ENCODE peak calls at places on chromosome 15, in seven cellular contexts. X is breast epithelium, M is suprapubic skin, I is transverse colon, Q is GM12891, B is Panc1, P is upper lobe of left lung. N is an unnamed sample.

GRCh38 chr15:95259513-95259912 is 1028.2 kb downstream of the MCTP2 start:
- DNase-seq in I (peak; percentile 49), X (peak; percentile 41), B (peak; percentile 50), Q (peak; percentile 5), P (peak; percentile 38), M (peak; percentile 81), N (no peak)

GRCh38 chr15:72722071-72722696 is 36.2 kb downstream of the BBS4 start:
- DNase-seq in I (peak; percentile 72), X (no peak), Q (peak; percentile 20), B (peak; percentile 38), M (no peak), P (peak; percentile 60), N (no peak)

GRCh38 chr15:77475898-77476297 is 55.2 kb downstream of the HMG20A start:
- DNase-seq in X (no peak), B (no peak), P (peak; percentile 55), Q (no peak), I (no peak), M (no peak), N (no peak)

GRCh38 chr15:81492303-81492702 is 118.3 kb upstream of the TMC3 start:
- DNase-seq in X (peak; percentile 26), I (no peak), B (no peak), M (no peak), P (no peak), Q (no peak), N (no peak)

GRCh38 chr15:72784233-72784876 is 797 bp upstream of the ADPGK start:
- DNase-seq in X (no peak), M (no peak), P (peak; percentile 50), B (peak; percentile 36), I (no peak), Q (peak; percentile 18), N (no peak)

GRCh38 chr15:48541659-48542334 is 103.7 kb downstream of the FBN1 start:
- DNase-seq in I (no peak), X (no peak), B (no peak), M (no peak), P (no peak), Q (peak; percentile 27), N (no peak)

GRCh38 chr15:90151989-90152645 is 49.0 kb upstream of the SEMA4B start:
- DNase-seq in Q (no peak), X (peak; percentile 44), M (no peak), B (no peak), P (peak; percentile 33), I (no peak), N (no peak)

GRCh38 chr15:41506796-41507341 is 6.8 kb downstream of the LTK start:
- DNase-seq in M (no peak), P (no peak), I (no peak), B (no peak), X (no peak), Q (no peak), N (no peak)

GRCh38 chr15:101056366-101057334 is 137.5 kb downstream of the LRRK1 start:
- DNase-seq in P (no peak), B (no peak), Q (no peak), X (no peak), M (no peak), I (no peak), N (peak; percentile 58)

GRCh38 chr15:22866066-22866465 is 27.6 kb downstream of the NIPA2 start:
- DNase-seq in Q (no peak), B (no peak), X (no peak), M (no peak), P (no peak), I (no peak), N (no peak)

GRCh38 chr15:38860253-38860652 is 295.6 kb upstream of the RASGRP1 start:
- DNase-seq in P (no peak), I (no peak), M (no peak), B (no peak), Q (no peak), X (no peak), N (no peak)

GRCh38 chr15:90869140-90869541 is 753 bp downstream of the FURIN start:
- DNase-seq in I (no peak), P (no peak), B (no peak), X (no peak), Q (no peak), M (no peak), N (no peak)

GRCh38 chr15:69462030-69462492 is 9.4 kb downstream of the RPLP1 start:
- DNase-seq in I (peak; percentile 50), B (no peak), Q (no peak), M (no peak), P (peak; percentile 36), X (no peak), N (no peak)

GRCh38 chr15:99123706-99124451 is 19.0 kb downstream of the SYNM start:
- DNase-seq in P (peak; percentile 69), I (peak; percentile 77), X (peak; percentile 88), B (no peak), Q (no peak), M (peak; percentile 93), N (peak; percentile 95)

GRCh38 chr15:32029862-32030781 is at the start of gene CHRNA7:
- DNase-seq in M (no peak), I (peak; percentile 65), X (peak; percentile 22), P (peak; percentile 55), Q (peak; percentile 46), B (no peak), N (no peak)

GRCh38 chr15:78216276-78217229 is 17.8 kb downstream of the ACSBG1 start:
- DNase-seq in B (no peak), X (peak; percentile 81), I (peak; percentile 93), P (peak; percentile 64), Q (no peak), M (no peak), N (no peak)

GRCh38 chr15:65964792-65965433 is 95.6 kb downstream of the RAB11A start:
- DNase-seq in M (no peak), P (no peak), X (no peak), B (no peak), Q (no peak), I (no peak), N (no peak)

GRCh38 chr15:65963358-65963757 is 94.1 kb downstream of the RAB11A start:
- DNase-seq in Q (no peak), I (no peak), M (no peak), B (no peak), X (no peak), P (no peak), N (no peak)

GRCh38 chr15:65963911-65964482 is 94.7 kb downstream of the RAB11A start:
- DNase-seq in X (no peak), B (no peak), M (no peak), P (no peak), I (no peak), Q (no peak), N (no peak)

GRCh38 chr15:65960586-65960985 is 91.3 kb downstream of the RAB11A start:
- DNase-seq in I (no peak), Q (no peak), M (no peak), P (no peak), X (no peak), B (no peak), N (no peak)

GRCh38 chr15:65962187-65962586 is 92.9 kb downstream of the RAB11A start:
- DNase-seq in B (no peak), Q (no peak), I (no peak), X (no peak), P (no peak), M (no peak), N (no peak)
- TF ChIP-seq POLR2AphosphoS5 in B (no peak), Q (no peak), I (no peak), X (no peak), P (no peak), M (no peak), N (no peak)

GRCh38 chr15:76340198-76340801 is 3.7 kb downstream of the ISL2 start:
- DNase-seq in Q (peak; percentile 43), P (no peak), M (no peak), X (no peak), I (peak; percentile 28), B (no peak), N (peak; percentile 60)

GRCh38 chr15:76337739-76338554 is 1.4 kb downstream of the ISL2 start:
- DNase-seq in B (no peak), I (peak; percentile 25), X (no peak), P (no peak), M (no peak), Q (peak; percentile 40), N (peak; percentile 91)

GRCh38 chr15:76337047-76337738 is 620 bp downstream of the ISL2 start:
- DNase-seq in M (no peak), P (no peak), Q (no peak), I (peak; percentile 19), B (no peak), X (no peak), N (peak; percentile 83)

GRCh38 chr15:76339302-76340197 is 3.0 kb downstream of the ISL2 start:
- DNase-seq in I (peak; percentile 23), M (no peak), B (no peak), Q (peak; percentile 39), X (no peak), P (no peak), N (peak; percentile 78)

DNA sequence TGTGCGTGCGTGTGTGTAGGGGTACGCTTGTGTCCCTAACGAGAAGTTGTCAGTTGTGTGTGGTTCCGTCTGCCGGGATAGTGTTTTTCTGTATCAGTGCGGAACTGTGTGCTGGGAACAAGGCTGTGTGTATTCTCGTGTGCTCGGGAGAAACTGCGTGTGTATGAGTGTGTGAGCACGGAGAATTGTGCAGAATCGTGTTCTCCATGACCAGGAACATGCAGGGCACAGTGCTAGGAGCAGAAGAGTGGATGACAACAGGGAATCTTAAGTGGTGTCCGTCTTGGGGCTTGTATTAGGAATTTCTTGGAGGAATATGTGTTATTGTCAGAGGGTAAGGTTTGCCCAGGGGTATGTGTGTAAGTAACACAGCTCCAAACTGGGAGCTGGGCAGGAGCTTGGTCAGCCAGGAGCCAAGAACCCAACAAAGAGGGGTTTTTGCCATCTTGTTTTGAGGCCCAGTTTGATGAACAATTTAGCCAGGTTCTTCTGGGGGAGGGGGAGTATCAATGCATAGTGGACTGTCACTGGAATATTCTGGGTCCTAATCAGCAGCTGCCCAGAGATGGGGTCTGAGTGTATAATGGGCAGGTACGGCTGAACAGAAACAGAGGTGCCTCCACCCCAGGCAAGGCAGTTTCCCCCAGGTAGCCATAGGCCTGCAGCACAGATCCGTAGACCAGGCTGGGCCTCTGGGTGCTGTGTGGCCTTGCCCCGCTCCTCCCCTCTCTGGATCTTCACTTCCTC is 2.2 kb downstream of the ISL2 start:
- DNase-seq in B (no peak), X (no peak), P (no peak), Q (no peak), M (no peak), I (no peak), N (no peak)
- TF ChIP-seq POLR2AphosphoS5 in B (no peak), X (no peak), P (no peak), Q (no peak), M (no peak), I (no peak), N (no peak)

DNA sequence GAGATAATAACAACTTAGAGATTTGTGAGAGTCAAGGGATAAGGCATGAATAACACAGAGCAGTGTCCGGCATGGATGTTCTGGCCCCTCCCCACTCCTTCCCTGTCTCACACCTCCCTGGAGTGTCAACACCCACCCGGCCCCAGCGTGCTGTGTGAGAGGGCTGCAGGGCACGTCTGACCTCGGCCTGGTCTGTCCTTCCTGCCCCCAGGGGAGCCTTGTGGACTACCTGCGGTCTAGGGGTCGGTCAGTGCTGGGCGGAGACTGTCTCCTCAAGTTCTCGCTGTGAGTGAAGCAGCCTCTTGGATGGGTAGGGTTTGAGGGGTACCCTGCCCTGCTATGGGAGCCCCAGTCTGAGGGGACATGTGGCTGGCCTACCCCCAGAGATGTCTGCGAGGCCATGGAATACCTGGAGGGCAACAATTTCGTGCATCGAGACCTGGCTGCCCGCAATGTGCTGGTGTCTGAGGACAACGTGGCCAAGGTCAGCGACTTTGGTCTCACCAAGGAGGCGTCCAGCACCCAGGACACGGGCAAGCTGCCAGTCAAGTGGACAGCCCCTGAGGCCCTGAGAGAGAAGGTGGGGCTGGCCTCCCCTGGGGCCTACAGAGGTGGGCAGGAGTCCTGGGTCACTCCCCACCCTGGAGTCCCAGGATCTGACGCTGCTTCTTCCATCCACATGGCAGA is 11.2 kb upstream of the LMAN1L start:
- DNase-seq in M (no peak), Q (no peak), B (no peak), P (no peak), X (no peak), I (no peak), N (no peak)
- TF ChIP-seq POLR2AphosphoS5 in M (no peak), Q (no peak), B (no peak), P (no peak), X (no peak), I (no peak), N (no peak)

GRCh38 chr15:57551717-57552677 is 39.7 kb upstream of the MYZAP start:
- DNase-seq in Q (no peak), B (no peak), I (no peak), M (no peak), X (peak; percentile 76), P (no peak), N (no peak)
- TF ChIP-seq POLR2AphosphoS5 in Q (no peak), B (no peak), I (no peak), M (no peak), X (no peak), P (peak; percentile 29), N (no peak)

N was measured in vagina.